ENCODE peak calls at places on chromosome 10, in seven cellular contexts. One of them, this sample, is unnamed.
A peak's percentile ranks its signal among the peaks of the same experiment; 100 is the strongest.

GRCh38 chr10:14843327-14843988 is 5.4 kb downstream of the HSPA14 start:
- DNase-seq in K562: no peak
- DNase-seq in HCT116: no peak
- DNase-seq in mesendoderm: no peak
- DNase-seq in IMR-90: no peak
- DNase-seq in PC-3: no peak
- DNase-seq in endodermal cell: no peak
- DNase-seq in this sample: no peak

GRCh38 chr10:29186221-29186620 is 102.6 kb upstream of the LYZL1 start:
- DNase-seq in PC-3: peak; percentile 2
- DNase-seq in mesendoderm: no peak
- DNase-seq in IMR-90: no peak
- DNase-seq in HCT116: no peak
- DNase-seq in K562: no peak
- DNase-seq in endodermal cell: no peak
- DNase-seq in this sample: no peak

GRCh38 chr10:120581496-120581895 is 124.5 kb downstream of the PLPP4 start:
- DNase-seq in endodermal cell: peak; percentile 79
- DNase-seq in PC-3: no peak
- DNase-seq in IMR-90: no peak
- DNase-seq in K562: peak; percentile 1
- DNase-seq in mesendoderm: peak; percentile 85
- DNase-seq in HCT116: peak; percentile 12
- DNase-seq in this sample: no peak

GRCh38 chr10:109933984-109934565 is 10.8 kb upstream of the XPNPEP1 start:
- DNase-seq in endodermal cell: peak; percentile 57
- DNase-seq in K562: no peak
- DNase-seq in IMR-90: peak; percentile 52
- DNase-seq in mesendoderm: peak; percentile 24
- DNase-seq in HCT116: no peak
- DNase-seq in PC-3: no peak
- DNase-seq in this sample: no peak

GRCh38 chr10:126804396-126804795 is 100.8 kb upstream of the DOCK1 start:
- DNase-seq in endodermal cell: no peak
- DNase-seq in K562: no peak
- DNase-seq in mesendoderm: peak; percentile 58
- DNase-seq in PC-3: no peak
- DNase-seq in IMR-90: no peak
- DNase-seq in HCT116: no peak
- DNase-seq in this sample: no peak

GRCh38 chr10:91196268-91197043 is 24.0 kb upstream of the PCGF5 start:
- DNase-seq in IMR-90: no peak
- DNase-seq in PC-3: no peak
- DNase-seq in mesendoderm: no peak
- DNase-seq in HCT116: no peak
- DNase-seq in endodermal cell: no peak
- DNase-seq in K562: no peak
- DNase-seq in this sample: no peak

GRCh38 chr10:88728107-88728763 is 22.2 kb downstream of the LIPK start:
- DNase-seq in mesendoderm: peak; percentile 92
- DNase-seq in endodermal cell: peak; percentile 99
- DNase-seq in HCT116: peak; percentile 54
- DNase-seq in IMR-90: no peak
- DNase-seq in K562: peak; percentile 60
- DNase-seq in PC-3: no peak
- DNase-seq in this sample: peak; percentile 3

GRCh38 chr10:61250131-61250530 is 203.1 kb downstream of the TMEM26 start:
- DNase-seq in mesendoderm: no peak
- DNase-seq in HCT116: no peak
- DNase-seq in K562: no peak
- DNase-seq in endodermal cell: no peak
- DNase-seq in IMR-90: no peak
- DNase-seq in PC-3: no peak
- DNase-seq in this sample: no peak

GRCh38 chr10:76453997-76454396 is 1022.6 kb downstream of the LRMDA start:
- DNase-seq in endodermal cell: no peak
- DNase-seq in K562: no peak
- DNase-seq in PC-3: no peak
- DNase-seq in mesendoderm: no peak
- DNase-seq in IMR-90: no peak
- DNase-seq in HCT116: no peak
- DNase-seq in this sample: no peak

GRCh38 chr10:52447931-52448353 is 133.9 kb downstream of the DKK1 start:
- DNase-seq in K562: no peak
- DNase-seq in IMR-90: peak; percentile 20
- DNase-seq in endodermal cell: no peak
- DNase-seq in mesendoderm: no peak
- DNase-seq in HCT116: no peak
- DNase-seq in PC-3: peak; percentile 67
- DNase-seq in this sample: no peak

GRCh38 chr10:3339531-3339950 is 167.0 kb upstream of the PITRM1 start:
- DNase-seq in PC-3: peak; percentile 10
- DNase-seq in K562: no peak
- DNase-seq in mesendoderm: no peak
- DNase-seq in IMR-90: peak; percentile 48
- DNase-seq in HCT116: no peak
- DNase-seq in endodermal cell: no peak
- DNase-seq in this sample: no peak

GRCh38 chr10:1530871-1531517 is 206.3 kb downstream of the ADARB2 start:
- DNase-seq in PC-3: no peak
- DNase-seq in IMR-90: no peak
- DNase-seq in endodermal cell: no peak
- DNase-seq in K562: no peak
- DNase-seq in HCT116: no peak
- DNase-seq in mesendoderm: no peak
- DNase-seq in this sample: no peak

GRCh38 chr10:11242443-11243386 is 225.0 kb downstream of the CELF2 start:
- DNase-seq in HCT116: no peak
- DNase-seq in PC-3: no peak
- DNase-seq in mesendoderm: no peak
- DNase-seq in IMR-90: peak; percentile 62
- DNase-seq in K562: no peak
- DNase-seq in endodermal cell: no peak
- DNase-seq in this sample: no peak

GRCh38 chr10:90481326-90481923 is 376.4 kb downstream of the HTR7 start:
- DNase-seq in mesendoderm: no peak
- DNase-seq in IMR-90: no peak
- DNase-seq in PC-3: peak; percentile 26
- DNase-seq in endodermal cell: no peak
- DNase-seq in K562: no peak
- DNase-seq in HCT116: no peak
- DNase-seq in this sample: no peak

GRCh38 chr10:31188792-31189406 is 130.1 kb upstream of the ZEB1 start:
- DNase-seq in K562: no peak
- DNase-seq in IMR-90: peak; percentile 76
- DNase-seq in mesendoderm: no peak
- DNase-seq in HCT116: no peak
- DNase-seq in endodermal cell: no peak
- DNase-seq in PC-3: no peak
- DNase-seq in this sample: no peak

GRCh38 chr10:129963831-129964501 is at the start of gene EBF3:
- DNase-seq in PC-3: peak; percentile 9
- DNase-seq in IMR-90: peak; percentile 50
- DNase-seq in mesendoderm: peak; percentile 92
- DNase-seq in endodermal cell: peak; percentile 93
- DNase-seq in HCT116: no peak
- DNase-seq in K562: peak; percentile 1
- DNase-seq in this sample: peak; percentile 25

GRCh38 chr10:73785721-73786511 is 510 bp downstream of the ZSWIM8 start:
- DNase-seq in K562: peak; percentile 72
- DNase-seq in HCT116: no peak
- DNase-seq in mesendoderm: peak; percentile 79
- DNase-seq in PC-3: peak; percentile 89
- DNase-seq in endodermal cell: peak; percentile 83
- DNase-seq in IMR-90: peak; percentile 65
- DNase-seq in this sample: peak; percentile 62

GRCh38 chr10:26221571-26221970 is 5.0 kb downstream of the GAD2 start:
- DNase-seq in PC-3: no peak
- DNase-seq in mesendoderm: peak; percentile 38
- DNase-seq in HCT116: no peak
- DNase-seq in endodermal cell: peak; percentile 64
- DNase-seq in IMR-90: no peak
- DNase-seq in K562: no peak
- DNase-seq in this sample: no peak

GRCh38 chr10:98055875-98056516 is 25.6 kb upstream of the CRTAC1 start:
- DNase-seq in mesendoderm: peak; percentile 75
- DNase-seq in IMR-90: peak; percentile 6
- DNase-seq in K562: peak; percentile 32
- DNase-seq in PC-3: peak; percentile 31
- DNase-seq in endodermal cell: peak; percentile 92
- DNase-seq in HCT116: no peak
- DNase-seq in this sample: peak; percentile 11

GRCh38 chr10:119454990-119455389 is 87.5 kb downstream of the RGS10 start:
- DNase-seq in PC-3: no peak
- DNase-seq in K562: no peak
- DNase-seq in HCT116: no peak
- DNase-seq in IMR-90: no peak
- DNase-seq in mesendoderm: no peak
- DNase-seq in endodermal cell: no peak
- DNase-seq in this sample: no peak

GRCh38 chr10:117201826-117202225 is 4.5 kb downstream of the KCNK18 start:
- DNase-seq in PC-3: no peak
- DNase-seq in endodermal cell: no peak
- DNase-seq in mesendoderm: no peak
- DNase-seq in IMR-90: no peak
- DNase-seq in K562: no peak
- DNase-seq in HCT116: no peak
- DNase-seq in this sample: no peak

GRCh38 chr10:122236690-122237306 is 34.3 kb upstream of the BTBD16 start:
- DNase-seq in endodermal cell: no peak
- DNase-seq in HCT116: no peak
- DNase-seq in K562: no peak
- DNase-seq in IMR-90: no peak
- DNase-seq in PC-3: peak; percentile 73
- DNase-seq in mesendoderm: no peak
- DNase-seq in this sample: peak; percentile 9

GRCh38 chr10:79562135-79562756 is 2.0 kb upstream of the SFTPA2 start:
- DNase-seq in PC-3: no peak
- DNase-seq in endodermal cell: peak; percentile 92
- DNase-seq in HCT116: peak; percentile 34
- DNase-seq in K562: peak; percentile 78
- DNase-seq in IMR-90: peak; percentile 54
- DNase-seq in mesendoderm: peak; percentile 65
- DNase-seq in this sample: peak; percentile 27

GRCh38 chr10:127123626-127124025 is 72.8 kb downstream of the INSYN2A start:
- DNase-seq in mesendoderm: no peak
- DNase-seq in IMR-90: no peak
- DNase-seq in HCT116: no peak
- DNase-seq in K562: no peak
- DNase-seq in PC-3: no peak
- DNase-seq in endodermal cell: no peak
- DNase-seq in this sample: no peak

GRCh38 chr10:3887885-3888476 is 103.0 kb upstream of the KLF6 start:
- DNase-seq in K562: no peak
- DNase-seq in PC-3: peak; percentile 64
- DNase-seq in HCT116: no peak
- DNase-seq in IMR-90: peak; percentile 97
- DNase-seq in endodermal cell: peak; percentile 88
- DNase-seq in mesendoderm: peak; percentile 98
- DNase-seq in this sample: peak; percentile 98

DNA sequence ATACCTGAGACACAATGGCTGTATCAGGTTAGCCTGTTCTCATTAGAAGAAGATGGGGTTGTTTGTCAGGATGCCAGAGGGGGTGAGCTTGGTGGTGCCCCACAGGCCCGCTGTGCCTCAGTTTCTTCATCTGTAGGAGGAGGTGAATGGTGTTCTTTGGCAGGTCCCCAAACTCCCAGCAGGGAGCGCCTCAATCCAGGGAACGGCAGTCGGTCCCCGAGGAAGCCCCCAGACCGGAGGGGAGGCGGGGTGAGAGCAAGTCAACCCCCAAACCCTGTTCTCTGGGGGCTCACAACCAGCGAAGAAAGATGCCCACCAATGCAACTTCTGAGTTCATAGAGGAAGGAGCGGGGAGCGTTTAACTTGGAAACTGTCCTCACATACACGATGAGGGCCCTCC is 16.0 kb downstream of the C10orf105 start:
- DNase-seq in mesendoderm: no peak
- DNase-seq in K562: no peak
- DNase-seq in HCT116: no peak
- DNase-seq in PC-3: no peak
- DNase-seq in IMR-90: no peak
- DNase-seq in endodermal cell: no peak
- DNase-seq in this sample: no peak
- H3K27me3 ChIP-seq in mesendoderm: no peaks in the 10 kb centered on the region
- H3K27me3 ChIP-seq in K562: no peaks in the 10 kb centered on the region
- H3K27me3 ChIP-seq in HCT116: no peaks in the 10 kb centered on the region
- H3K27me3 ChIP-seq in PC-3: no peaks in the 10 kb centered on the region
- H3K27me3 ChIP-seq in IMR-90: peaks cover 67% of the 10 kb centered on the region
- H3K27me3 ChIP-seq in endodermal cell: no peaks in the 10 kb centered on the region
- H3K27me3 ChIP-seq in this sample: no peaks in the 10 kb centered on the region

DNA sequence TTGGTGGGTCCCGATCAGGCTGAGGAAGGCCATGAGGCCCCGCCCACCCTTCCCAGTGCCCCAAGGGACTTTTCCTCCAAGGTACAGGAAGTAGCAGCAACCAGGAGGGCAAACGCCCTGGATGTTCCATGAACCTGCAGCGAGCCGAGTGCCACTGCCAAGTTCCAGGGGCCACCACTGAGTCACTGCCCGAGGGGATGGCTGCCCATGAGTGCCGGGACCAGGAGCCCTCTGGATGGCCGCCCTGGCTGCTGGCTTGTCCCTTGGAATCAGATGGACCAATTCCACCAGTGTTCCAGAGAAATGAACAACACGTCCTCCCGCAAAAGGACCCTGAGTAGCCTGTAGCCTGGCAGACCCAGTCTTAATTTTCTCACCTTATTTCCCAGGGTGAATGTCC is 74.2 kb downstream of the ZRANB1 start:
- DNase-seq in HCT116: no peak
- DNase-seq in K562: no peak
- DNase-seq in mesendoderm: no peak
- DNase-seq in endodermal cell: no peak
- DNase-seq in IMR-90: no peak
- DNase-seq in PC-3: no peak
- DNase-seq in this sample: no peak
- H3K9ac ChIP-seq in HCT116: no peak overlapping the region
- H3K9ac ChIP-seq in K562: no peak overlapping the region
- H3K9ac ChIP-seq in mesendoderm: no peak overlapping the region
- H3K9ac ChIP-seq in endodermal cell: no peak overlapping the region
- H3K9ac ChIP-seq in IMR-90: no peak overlapping the region
- H3K9ac ChIP-seq in PC-3: no peak overlapping the region
- H3K9ac ChIP-seq in this sample: no peak overlapping the region

DNA sequence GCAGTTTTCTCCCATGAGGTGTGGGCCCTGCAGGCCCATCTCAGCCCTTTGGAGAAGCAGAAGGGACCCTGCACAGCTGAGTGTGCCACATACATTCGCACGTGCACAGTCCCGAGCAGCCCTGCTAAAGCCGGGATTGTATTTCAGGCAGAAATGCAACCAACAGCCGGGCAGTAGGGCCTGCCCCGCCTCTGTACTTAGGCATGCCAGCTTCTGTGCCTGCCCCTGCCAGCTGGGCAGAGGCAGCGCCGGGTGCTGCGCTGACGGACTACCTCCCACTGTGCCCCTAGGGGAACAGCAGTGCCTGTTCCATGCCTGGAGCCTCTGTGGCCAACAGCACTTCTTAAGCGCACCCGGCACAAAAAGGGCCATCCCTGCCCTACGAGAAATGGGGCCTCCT is 170.3 kb downstream of the NEURL1 start:
- DNase-seq in endodermal cell: no peak
- DNase-seq in mesendoderm: no peak
- DNase-seq in K562: no peak
- DNase-seq in HCT116: no peak
- DNase-seq in IMR-90: no peak
- DNase-seq in PC-3: no peak
- DNase-seq in this sample: no peak
- H3K4me1 ChIP-seq in endodermal cell: no peaks in the 10 kb centered on the region
- H3K4me1 ChIP-seq in mesendoderm: no peaks in the 10 kb centered on the region
- H3K4me1 ChIP-seq in K562: peaks cover 43% of the 10 kb centered on the region
- H3K4me1 ChIP-seq in HCT116: no peaks in the 10 kb centered on the region
- H3K4me1 ChIP-seq in IMR-90: peaks cover 29% of the 10 kb centered on the region
- H3K4me1 ChIP-seq in PC-3: no peaks in the 10 kb centered on the region
- H3K4me1 ChIP-seq in this sample: peaks cover 56% of the 10 kb centered on the region

GRCh38 chr10:49611815-49612512 is 1.9 kb downstream of the SLC18A3 start:
- DNase-seq in HCT116: no peak
- DNase-seq in endodermal cell: peak; percentile 59
- DNase-seq in IMR-90: no peak
- DNase-seq in mesendoderm: no peak
- DNase-seq in PC-3: no peak
- DNase-seq in K562: no peak
- DNase-seq in this sample: peak; percentile 30
- H3K27me3 ChIP-seq in HCT116: no peaks in the 10 kb centered on the region
- H3K27me3 ChIP-seq in endodermal cell: peaks cover 99% of the 10 kb centered on the region
- H3K27me3 ChIP-seq in IMR-90: peaks cover 88% of the 10 kb centered on the region
- H3K27me3 ChIP-seq in mesendoderm: peaks cover 71% of the 10 kb centered on the region
- H3K27me3 ChIP-seq in PC-3: peaks cover 95% of the 10 kb centered on the region
- H3K27me3 ChIP-seq in K562: peaks cover 52% of the 10 kb centered on the region
- H3K27me3 ChIP-seq in this sample: peaks cover 68% of the 10 kb centered on the region